ENCODE peak calls at places on chromosomes 12 and 14, in four cellular contexts. X is fibroblast of lung, J is H9, C is vagina. U is an unnamed sample.

GRCh38 chr12:120416490-120417216 is 21.3 kb upstream of the COX6A1 start:
- DNase-seq in X (no peak), J (no peak), C (no peak), U (no peak)

GRCh38 chr14:100687386-100687785 is 39.3 kb upstream of the DLK1 start:
- DNase-seq in X (no peak), J (no peak), C (no peak), U (no peak)

GRCh38 chr12:48601013-48601756 is 31.3 kb upstream of the LALBA start:
- DNase-seq in X (peak), J (peak), C (no peak), U (no peak)

GRCh38 chr14:49995162-49995561 is 102.3 kb downstream of the ARF6 start:
- DNase-seq in X (peak), J (no peak), C (no peak), U (no peak)

GRCh38 chr12:45615268-45615667 is 114.2 kb upstream of the ARID2 start:
- DNase-seq in X (peak), J (no peak), C (no peak), U (no peak)

GRCh38 chr12:88946377-88946997 is 366.2 kb upstream of the KITLG start:
- DNase-seq in X (peak), J (no peak), C (no peak), U (no peak)

GRCh38 chr12:27057543-27057942 is 24.8 kb downstream of the C12orf71 start:
- DNase-seq in X (no peak), J (no peak), C (no peak), U (no peak)

GRCh38 chr12:3137268-3137761 is 60.1 kb downstream of the TSPAN9 start:
- DNase-seq in X (peak), J (peak), C (no peak), U (no peak)

GRCh38 chr14:55122441-55122986 is 6.5 kb upstream of the LGALS3 start:
- DNase-seq in X (peak), J (no peak), C (no peak), U (no peak)

GRCh38 chr12:121461048-121461447 is 61.1 kb downstream of the RNF34 start:
- DNase-seq in X (no peak), J (no peak), C (no peak), U (no peak)

GRCh38 chr12:131035268-131035681 is 81.6 kb downstream of the ADGRD1 start:
- DNase-seq in X (no peak), J (no peak), C (no peak), U (no peak)

GRCh38 chr12:53102883-53103807 is at the start of gene SOAT2:
- DNase-seq in X (no peak), J (no peak), C (no peak), U (peak)

GRCh38 chr14:69845050-69845581 is 34.1 kb upstream of the SMOC1 start:
- DNase-seq in X (no peak), J (no peak), C (no peak), U (no peak)

GRCh38 chr12:851913-852312 is 97.6 kb downstream of the RAD52 start:
- DNase-seq in X (peak), J (no peak), C (no peak), U (no peak)

DNA sequence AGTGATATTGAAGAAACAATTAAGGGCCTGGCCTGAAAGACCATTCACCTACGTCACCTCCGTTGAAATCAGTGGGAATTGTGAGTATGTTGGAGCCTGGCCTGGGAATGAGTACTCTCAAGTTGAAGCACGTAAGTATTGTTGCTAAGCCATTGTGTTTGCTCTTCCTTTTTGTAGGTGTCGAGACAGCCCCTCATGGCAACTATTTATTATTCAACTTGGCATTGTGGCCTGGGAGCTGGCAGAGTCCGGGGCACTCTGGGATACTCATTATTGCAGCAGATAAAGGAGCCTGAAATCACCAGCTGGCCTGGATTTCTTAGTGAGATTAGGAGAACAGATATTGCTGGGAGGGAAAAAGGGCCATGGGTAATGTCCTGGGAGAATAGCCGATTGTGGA is 147.4 kb downstream of the C12orf75 start:
- DNase-seq in X (no peak), J (no peak), C (no peak), U (no peak)
- H3K27ac ChIP-seq in X (no peak), J (no peak), C (no peak), U (no peak)

GRCh38 chr14:59871166-59871495 is 555 bp upstream of the RTN1 start:
- DNase-seq in X (no peak), J (no peak), C (no peak), U (no peak)

GRCh38 chr14:59868021-59868420 is 2.6 kb downstream of the RTN1 start:
- DNase-seq in X (no peak), J (no peak), C (no peak), U (no peak)

GRCh38 chr14:59869381-59870255 is 958 bp downstream of the RTN1 start:
- DNase-seq in X (no peak), J (peak), C (no peak), U (no peak)

DNA sequence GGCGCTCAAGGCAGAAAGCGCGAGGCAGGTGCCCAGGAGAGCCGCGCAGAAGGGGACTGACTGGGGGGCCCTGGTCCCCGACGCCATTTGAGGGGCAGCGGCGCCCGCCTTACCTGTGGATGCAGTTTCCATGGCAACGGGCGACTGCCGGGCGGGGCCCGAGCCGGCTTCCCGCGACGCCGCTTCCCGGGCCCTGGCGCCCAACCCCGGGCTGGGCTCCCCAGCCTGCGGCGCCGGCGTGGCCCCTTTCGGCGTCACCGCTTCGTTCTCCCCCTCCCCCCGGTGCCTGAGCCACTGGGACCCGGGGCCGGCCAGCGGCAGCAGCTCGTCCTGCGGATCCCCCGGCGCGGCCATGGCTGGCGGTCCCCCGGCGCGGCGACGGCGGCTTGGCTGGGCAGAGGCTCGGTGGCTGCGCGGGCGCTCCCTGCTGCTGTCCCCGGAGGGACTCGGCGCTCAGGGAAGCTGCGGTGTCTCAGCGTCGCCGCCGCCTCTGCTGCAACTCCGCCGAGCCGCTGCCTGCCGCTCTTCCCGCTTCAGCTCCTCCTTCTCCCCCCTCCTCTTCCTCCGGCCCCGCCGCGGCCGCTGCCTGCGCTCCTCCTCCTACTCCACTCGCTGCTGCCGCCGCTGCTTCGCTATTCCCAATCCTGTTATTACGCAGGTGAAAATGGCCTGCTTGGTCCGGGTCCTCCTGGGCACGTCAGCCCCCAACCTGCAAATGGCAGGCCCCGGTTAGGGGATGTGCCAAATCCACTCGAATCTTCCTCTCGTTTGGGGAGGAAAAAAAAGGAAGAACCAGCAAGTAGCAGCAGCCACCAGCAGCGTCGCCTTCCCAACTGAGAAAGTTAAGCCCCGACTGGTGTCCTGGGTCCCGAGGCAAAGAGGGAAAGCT is at the start of gene RTN1:
- DNase-seq in X (peak), J (peak), C (no peak), U (no peak)
- TF ChIP-seq CTCF in X (no peak), J (no peak), C (no peak), U (no peak)

GRCh38 chr12:7994731-7995205 is 37.7 kb upstream of the FOXJ2 start:
- DNase-seq in X (peak), J (peak), C (no peak), U (no peak)
- H3K27ac ChIP-seq in X (peak), J (peak), C (peak), U (no peak)

GRCh38 chr14:102545461-102546265 is 36.1 kb upstream of the ANKRD9 start:
- DNase-seq in X (no peak), J (peak), C (no peak), U (no peak)
- TF ChIP-seq CTCF in X (no peak), J (peak), C (no peak), U (no peak)